ENCODE peak calls at places on chromosomes 12 and 14, in eight cellular contexts. One of them, this sample, is unnamed.

GRCh38 chr14:88750413-88750812 is 42.3 kb downstream of the EML5 start:
- DNase-seq in breast epithelium: no peak
- DNase-seq in cardiac fibroblast: no peak
- DNase-seq in Peyer's patch: no peak
- DNase-seq in left lung: no peak
- DNase-seq in astrocyte of the spinal cord: no peak
- DNase-seq in fibroblast of the aortic adventitia: no peak
- DNase-seq in fibroblast of pulmonary artery: no peak
- DNase-seq in this sample: no peak

GRCh38 chr12:7667025-7667575 is 1.4 kb upstream of the APOBEC1 start:
- DNase-seq in breast epithelium: no peak
- DNase-seq in cardiac fibroblast: no peak
- DNase-seq in Peyer's patch: no peak
- DNase-seq in left lung: no peak
- DNase-seq in astrocyte of the spinal cord: no peak
- DNase-seq in fibroblast of the aortic adventitia: no peak
- DNase-seq in fibroblast of pulmonary artery: no peak
- DNase-seq in this sample: peak; percentile 44

GRCh38 chr14:77014004-77014604 is 14.4 kb downstream of the IRF2BPL start:
- DNase-seq in breast epithelium: peak; percentile 94
- DNase-seq in cardiac fibroblast: no peak
- DNase-seq in Peyer's patch: no peak
- DNase-seq in left lung: no peak
- DNase-seq in astrocyte of the spinal cord: no peak
- DNase-seq in fibroblast of the aortic adventitia: peak; percentile 62
- DNase-seq in fibroblast of pulmonary artery: peak; percentile 65
- DNase-seq in this sample: no peak

GRCh38 chr12:125110641-125111360 is 45.6 kb downstream of the AACS start:
- DNase-seq in breast epithelium: no peak
- DNase-seq in cardiac fibroblast: peak; percentile 61
- DNase-seq in Peyer's patch: no peak
- DNase-seq in left lung: peak; percentile 4
- DNase-seq in astrocyte of the spinal cord: peak; percentile 67
- DNase-seq in fibroblast of the aortic adventitia: peak; percentile 90
- DNase-seq in fibroblast of pulmonary artery: peak; percentile 67
- DNase-seq in this sample: peak; percentile 54

GRCh38 chr14:33309081-33309480 is 370.4 kb downstream of the NPAS3 start:
- DNase-seq in breast epithelium: no peak
- DNase-seq in cardiac fibroblast: no peak
- DNase-seq in Peyer's patch: no peak
- DNase-seq in left lung: no peak
- DNase-seq in astrocyte of the spinal cord: no peak
- DNase-seq in fibroblast of the aortic adventitia: no peak
- DNase-seq in fibroblast of pulmonary artery: no peak
- DNase-seq in this sample: no peak

GRCh38 chr12:106594447-106594846 is 11.6 kb downstream of the RFX4 start:
- DNase-seq in breast epithelium: no peak
- DNase-seq in cardiac fibroblast: no peak
- DNase-seq in Peyer's patch: no peak
- DNase-seq in left lung: peak; percentile 66
- DNase-seq in astrocyte of the spinal cord: no peak
- DNase-seq in fibroblast of the aortic adventitia: no peak
- DNase-seq in fibroblast of pulmonary artery: no peak
- DNase-seq in this sample: no peak

GRCh38 chr14:92099802-92100201 is 6.6 kb downstream of the ATXN3 start:
- DNase-seq in breast epithelium: no peak
- DNase-seq in cardiac fibroblast: no peak
- DNase-seq in Peyer's patch: no peak
- DNase-seq in left lung: no peak
- DNase-seq in astrocyte of the spinal cord: no peak
- DNase-seq in fibroblast of the aortic adventitia: no peak
- DNase-seq in fibroblast of pulmonary artery: no peak
- DNase-seq in this sample: peak; percentile 19

GRCh38 chr12:89390802-89391673 is 38.7 kb upstream of the DUSP6 start:
- DNase-seq in breast epithelium: no peak
- DNase-seq in cardiac fibroblast: peak; percentile 94
- DNase-seq in Peyer's patch: peak; percentile 65
- DNase-seq in left lung: no peak
- DNase-seq in astrocyte of the spinal cord: peak; percentile 73
- DNase-seq in fibroblast of the aortic adventitia: peak; percentile 75
- DNase-seq in fibroblast of pulmonary artery: peak; percentile 81
- DNase-seq in this sample: peak; percentile 82

GRCh38 chr12:41013921-41014642 is 174.0 kb upstream of the PDZRN4 start:
- DNase-seq in breast epithelium: no peak
- DNase-seq in cardiac fibroblast: peak; percentile 30
- DNase-seq in Peyer's patch: no peak
- DNase-seq in left lung: no peak
- DNase-seq in astrocyte of the spinal cord: peak; percentile 60
- DNase-seq in fibroblast of the aortic adventitia: no peak
- DNase-seq in fibroblast of pulmonary artery: peak; percentile 1
- DNase-seq in this sample: peak; percentile 53

GRCh38 chr14:88791629-88792571 is 853 bp downstream of the EML5 start:
- DNase-seq in breast epithelium: no peak
- DNase-seq in cardiac fibroblast: no peak
- DNase-seq in Peyer's patch: peak; percentile 59
- DNase-seq in left lung: peak; percentile 82
- DNase-seq in astrocyte of the spinal cord: no peak
- DNase-seq in fibroblast of the aortic adventitia: no peak
- DNase-seq in fibroblast of pulmonary artery: no peak
- DNase-seq in this sample: no peak

GRCh38 chr12:109888179-109889020 is 8.1 kb upstream of the GLTP start:
- DNase-seq in breast epithelium: no peak
- DNase-seq in cardiac fibroblast: peak; percentile 99
- DNase-seq in Peyer's patch: no peak
- DNase-seq in left lung: no peak
- DNase-seq in astrocyte of the spinal cord: peak; percentile 89
- DNase-seq in fibroblast of the aortic adventitia: peak; percentile 95
- DNase-seq in fibroblast of pulmonary artery: peak; percentile 87
- DNase-seq in this sample: peak; percentile 98

GRCh38 chr14:30053103-30053502 is 125.5 kb upstream of the PRKD1 start:
- DNase-seq in breast epithelium: no peak
- DNase-seq in cardiac fibroblast: no peak
- DNase-seq in Peyer's patch: no peak
- DNase-seq in left lung: no peak
- DNase-seq in astrocyte of the spinal cord: no peak
- DNase-seq in fibroblast of the aortic adventitia: no peak
- DNase-seq in fibroblast of pulmonary artery: no peak
- DNase-seq in this sample: no peak

GRCh38 chr12:78060186-78060585 is 229.5 kb downstream of the NAV3 start:
- DNase-seq in breast epithelium: no peak
- DNase-seq in cardiac fibroblast: peak; percentile 83
- DNase-seq in Peyer's patch: no peak
- DNase-seq in left lung: no peak
- DNase-seq in astrocyte of the spinal cord: peak; percentile 84
- DNase-seq in fibroblast of the aortic adventitia: peak; percentile 55
- DNase-seq in fibroblast of pulmonary artery: peak; percentile 55
- DNase-seq in this sample: peak; percentile 77

GRCh38 chr12:66775941-66776340 is 97.1 kb upstream of the GRIP1 start:
- DNase-seq in breast epithelium: no peak
- DNase-seq in cardiac fibroblast: no peak
- DNase-seq in Peyer's patch: no peak
- DNase-seq in left lung: no peak
- DNase-seq in astrocyte of the spinal cord: no peak
- DNase-seq in fibroblast of the aortic adventitia: no peak
- DNase-seq in fibroblast of pulmonary artery: no peak
- DNase-seq in this sample: no peak

GRCh38 chr12:41532072-41532471 is 344.0 kb downstream of the PDZRN4 start:
- DNase-seq in breast epithelium: no peak
- DNase-seq in cardiac fibroblast: no peak
- DNase-seq in Peyer's patch: no peak
- DNase-seq in left lung: no peak
- DNase-seq in astrocyte of the spinal cord: no peak
- DNase-seq in fibroblast of the aortic adventitia: no peak
- DNase-seq in fibroblast of pulmonary artery: no peak
- DNase-seq in this sample: peak; percentile 24

GRCh38 chr12:12819752-12820311 is 6.7 kb downstream of the DDX47 start:
- DNase-seq in breast epithelium: no peak
- DNase-seq in cardiac fibroblast: peak; percentile 92
- DNase-seq in Peyer's patch: no peak
- DNase-seq in left lung: no peak
- DNase-seq in astrocyte of the spinal cord: peak; percentile 94
- DNase-seq in fibroblast of the aortic adventitia: peak; percentile 96
- DNase-seq in fibroblast of pulmonary artery: peak; percentile 91
- DNase-seq in this sample: peak; percentile 93

GRCh38 chr12:23083267-23083666 is 458.3 kb downstream of the ETNK1 start:
- DNase-seq in breast epithelium: no peak
- DNase-seq in cardiac fibroblast: peak; percentile 96
- DNase-seq in Peyer's patch: no peak
- DNase-seq in left lung: no peak
- DNase-seq in astrocyte of the spinal cord: peak; percentile 86
- DNase-seq in fibroblast of the aortic adventitia: peak; percentile 91
- DNase-seq in fibroblast of pulmonary artery: peak; percentile 46
- DNase-seq in this sample: peak; percentile 98

GRCh38 chr14:79051009-79051710 is 881.0 kb downstream of the NRXN3 start:
- DNase-seq in breast epithelium: no peak
- DNase-seq in cardiac fibroblast: no peak
- DNase-seq in Peyer's patch: no peak
- DNase-seq in left lung: no peak
- DNase-seq in astrocyte of the spinal cord: no peak
- DNase-seq in fibroblast of the aortic adventitia: no peak
- DNase-seq in fibroblast of pulmonary artery: no peak
- DNase-seq in this sample: no peak

GRCh38 chr12:129961111-129961510 is 57.3 kb upstream of the TMEM132D start:
- DNase-seq in breast epithelium: no peak
- DNase-seq in cardiac fibroblast: peak; percentile 16
- DNase-seq in Peyer's patch: no peak
- DNase-seq in left lung: no peak
- DNase-seq in astrocyte of the spinal cord: no peak
- DNase-seq in fibroblast of the aortic adventitia: no peak
- DNase-seq in fibroblast of pulmonary artery: no peak
- DNase-seq in this sample: no peak

DNA sequence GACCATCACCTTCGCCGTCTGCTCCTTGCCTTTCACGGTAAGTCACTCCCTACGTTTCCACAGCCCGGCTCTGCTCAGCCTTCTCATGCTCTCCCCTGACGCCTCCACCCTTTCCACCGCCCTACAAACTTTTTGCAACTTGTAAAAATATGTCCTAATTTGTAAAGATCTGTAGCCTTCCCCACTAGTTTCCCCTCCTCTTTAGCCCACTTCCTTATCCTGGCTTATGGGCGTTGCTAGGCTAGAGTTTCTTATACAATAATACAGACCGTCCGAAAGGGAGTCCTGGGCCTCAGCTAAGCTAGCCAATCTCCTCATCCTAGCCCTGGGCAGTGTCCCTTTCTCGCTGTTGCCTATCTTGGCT is 1.2 kb downstream of the PTGER2 start:
- DNase-seq in breast epithelium: no peak
- DNase-seq in cardiac fibroblast: no peak
- DNase-seq in Peyer's patch: peak; percentile 58
- DNase-seq in left lung: no peak
- DNase-seq in astrocyte of the spinal cord: no peak
- DNase-seq in fibroblast of the aortic adventitia: peak; percentile 40
- DNase-seq in fibroblast of pulmonary artery: no peak
- DNase-seq in this sample: peak; percentile 22
- H3K4me3 ChIP-seq in breast epithelium: peak overlapping the region; percentile 50
- H3K4me3 ChIP-seq in cardiac fibroblast: peak overlapping the region; percentile 70
- H3K4me3 ChIP-seq in Peyer's patch: peak overlapping the region; percentile 53
- H3K4me3 ChIP-seq in left lung: peak overlapping the region; percentile 50
- H3K4me3 ChIP-seq in astrocyte of the spinal cord: peak overlapping the region; percentile 80
- H3K4me3 ChIP-seq in fibroblast of the aortic adventitia: peak overlapping the region; percentile 85
- H3K4me3 ChIP-seq in fibroblast of pulmonary artery: peak overlapping the region; percentile 52
- H3K4me3 ChIP-seq in this sample: peak overlapping the region; percentile 92

GRCh38 chr14:103736546-103737431 is 21.2 kb downstream of the ZFYVE21 start:
- DNase-seq in breast epithelium: peak; percentile 86
- DNase-seq in cardiac fibroblast: no peak
- DNase-seq in Peyer's patch: no peak
- DNase-seq in left lung: no peak
- DNase-seq in astrocyte of the spinal cord: no peak
- DNase-seq in fibroblast of the aortic adventitia: no peak
- DNase-seq in fibroblast of pulmonary artery: no peak
- DNase-seq in this sample: no peak

GRCh38 chr14:103735022-103735421 is 19.4 kb downstream of the ZFYVE21 start:
- DNase-seq in breast epithelium: no peak
- DNase-seq in cardiac fibroblast: no peak
- DNase-seq in Peyer's patch: no peak
- DNase-seq in left lung: peak; percentile 55
- DNase-seq in astrocyte of the spinal cord: no peak
- DNase-seq in fibroblast of the aortic adventitia: no peak
- DNase-seq in fibroblast of pulmonary artery: no peak
- DNase-seq in this sample: no peak

GRCh38 chr14:103734081-103734888 is 18.7 kb downstream of the ZFYVE21 start:
- DNase-seq in breast epithelium: no peak
- DNase-seq in cardiac fibroblast: no peak
- DNase-seq in Peyer's patch: no peak
- DNase-seq in left lung: peak; percentile 65
- DNase-seq in astrocyte of the spinal cord: no peak
- DNase-seq in fibroblast of the aortic adventitia: no peak
- DNase-seq in fibroblast of pulmonary artery: no peak
- DNase-seq in this sample: no peak

GRCh38 chr14:103735815-103736545 is 20.4 kb downstream of the ZFYVE21 start:
- DNase-seq in breast epithelium: peak; percentile 79
- DNase-seq in cardiac fibroblast: no peak
- DNase-seq in Peyer's patch: no peak
- DNase-seq in left lung: peak; percentile 67
- DNase-seq in astrocyte of the spinal cord: no peak
- DNase-seq in fibroblast of the aortic adventitia: no peak
- DNase-seq in fibroblast of pulmonary artery: no peak
- DNase-seq in this sample: no peak

GRCh38 chr14:103735439-103735814 is 19.8 kb downstream of the ZFYVE21 start:
- DNase-seq in breast epithelium: no peak
- DNase-seq in cardiac fibroblast: no peak
- DNase-seq in Peyer's patch: no peak
- DNase-seq in left lung: peak; percentile 49
- DNase-seq in astrocyte of the spinal cord: no peak
- DNase-seq in fibroblast of the aortic adventitia: no peak
- DNase-seq in fibroblast of pulmonary artery: no peak
- DNase-seq in this sample: no peak
- TF ChIP-seq CTCF in breast epithelium: no peak
- TF ChIP-seq CTCF in cardiac fibroblast: no peak
- TF ChIP-seq CTCF in Peyer's patch: no peak
- TF ChIP-seq CTCF in left lung: no peak
- TF ChIP-seq CTCF in astrocyte of the spinal cord: no peak
- TF ChIP-seq CTCF in fibroblast of the aortic adventitia: no peak
- TF ChIP-seq CTCF in fibroblast of pulmonary artery: no peak
- TF ChIP-seq CTCF in this sample: no peak

GRCh38 chr12:47774664-47775063 is 1.6 kb downstream of the SLC48A1 start:
- DNase-seq in breast epithelium: no peak
- DNase-seq in cardiac fibroblast: no peak
- DNase-seq in Peyer's patch: no peak
- DNase-seq in left lung: no peak
- DNase-seq in astrocyte of the spinal cord: no peak
- DNase-seq in fibroblast of the aortic adventitia: no peak
- DNase-seq in fibroblast of pulmonary artery: no peak
- DNase-seq in this sample: no peak
- H3K4me3 ChIP-seq in breast epithelium: no peak overlapping the region
- H3K4me3 ChIP-seq in cardiac fibroblast: no peak overlapping the region
- H3K4me3 ChIP-seq in Peyer's patch: no peak overlapping the region
- H3K4me3 ChIP-seq in left lung: peak overlapping the region; percentile 85
- H3K4me3 ChIP-seq in astrocyte of the spinal cord: no peak overlapping the region
- H3K4me3 ChIP-seq in fibroblast of the aortic adventitia: no peak overlapping the region
- H3K4me3 ChIP-seq in fibroblast of pulmonary artery: no peak overlapping the region
- H3K4me3 ChIP-seq in this sample: no peak overlapping the region

DNA sequence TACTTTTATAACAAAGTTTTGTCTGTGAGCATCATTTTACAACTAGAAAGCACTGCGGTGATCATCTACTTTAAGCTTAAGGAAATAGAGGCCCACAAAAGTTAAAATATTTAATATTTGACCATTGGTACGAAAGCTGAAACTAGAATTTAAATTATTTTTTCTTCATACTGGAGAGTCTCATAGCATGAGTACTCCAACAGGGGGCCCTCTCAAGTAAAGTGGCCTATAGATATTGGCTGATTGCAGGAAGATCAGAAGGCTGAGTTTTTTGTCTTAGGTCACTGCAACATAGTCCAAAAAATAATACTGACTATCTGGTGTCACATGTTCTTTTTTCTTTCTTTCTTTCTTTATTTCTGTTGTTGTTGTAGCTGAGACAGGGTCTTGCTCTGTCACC is 75.3 kb upstream of the ZDHHC17 start:
- DNase-seq in breast epithelium: no peak
- DNase-seq in cardiac fibroblast: no peak
- DNase-seq in Peyer's patch: no peak
- DNase-seq in left lung: no peak
- DNase-seq in astrocyte of the spinal cord: no peak
- DNase-seq in fibroblast of the aortic adventitia: no peak
- DNase-seq in fibroblast of pulmonary artery: no peak
- DNase-seq in this sample: peak; percentile 22
- TF ChIP-seq CTCF in breast epithelium: no peak
- TF ChIP-seq CTCF in cardiac fibroblast: no peak
- TF ChIP-seq CTCF in Peyer's patch: no peak
- TF ChIP-seq CTCF in left lung: no peak
- TF ChIP-seq CTCF in astrocyte of the spinal cord: peak; percentile 36
- TF ChIP-seq CTCF in fibroblast of the aortic adventitia: peak; percentile 36
- TF ChIP-seq CTCF in fibroblast of pulmonary artery: peak; percentile 27
- TF ChIP-seq CTCF in this sample: peak; percentile 44